ENCODE peak calls at places on chromosomes 5 and 9, in nine cellular contexts. J is heart left ventricle, Y is tibial nerve, C is WERI-Rb-1, Z is mammary epithelial cell, V is AG04450, I is endothelial cell of umbilical vein, M is PC-9, L is BJ. E is an unnamed sample.

GRCh38 chr9:134071149-134071548 is 3.3 kb upstream of the BRD3 start:
- DNase-seq in J (no peak), Y (no peak), C (no peak), Z (no peak), V (no peak), I (no peak), M (no peak), L (no peak), E (no peak)

GRCh38 chr9:124497441-124497840 is 9.8 kb downstream of the NR5A1 start:
- DNase-seq in J (no peak), Y (no peak), C (no peak), Z (no peak), V (no peak), I (no peak), M (no peak), L (no peak), E (no peak)

GRCh38 chr9:112327718-112328450 is 5.5 kb downstream of the PTBP3 start:
- DNase-seq in J (no peak), Y (no peak), C (no peak), Z (peak; percentile 57), V (no peak), I (peak; percentile 46), M (peak; percentile 60), L (no peak), E (no peak)

GRCh38 chr9:136245194-136246150 is at the start of gene QSOX2:
- DNase-seq in J (peak; percentile 89), Y (peak; percentile 81), C (peak; percentile 84), Z (peak; percentile 63), V (peak; percentile 24), I (peak; percentile 42), M (no peak), L (no peak), E (peak; percentile 43)

GRCh38 chr5:136890431-136891148 is 525.2 kb upstream of the TRPC7 start:
- DNase-seq in J (no peak), Y (no peak), C (no peak), Z (no peak), V (no peak), I (no peak), M (no peak), L (no peak), E (no peak)

GRCh38 chr9:87878930-87879603 is 3.6 kb upstream of the SPATA31E1 start:
- DNase-seq in J (no peak), Y (no peak), C (no peak), Z (peak; percentile 52), V (peak; percentile 55), I (peak; percentile 10), M (peak; percentile 42), L (no peak), E (no peak)

GRCh38 chr5:71924325-71924724 is 182.9 kb upstream of the MAP1B start:
- DNase-seq in J (no peak), Y (no peak), C (no peak), Z (no peak), V (no peak), I (no peak), M (no peak), L (no peak), E (no peak)

GRCh38 chr9:134066923-134067851 is 639 bp downstream of the BRD3 start:
- DNase-seq in J (peak; percentile 45), Y (no peak), C (no peak), Z (peak; percentile 19), V (no peak), I (peak; percentile 10), M (no peak), L (no peak), E (no peak)

GRCh38 chr9:137307255-137308101 is 5.4 kb upstream of the NRARP start:
- DNase-seq in J (no peak), Y (no peak), C (peak; percentile 12), Z (no peak), V (no peak), I (no peak), M (no peak), L (no peak), E (no peak)

GRCh38 chr5:143352691-143353090 is 50.8 kb downstream of the NR3C1 start:
- DNase-seq in J (no peak), Y (no peak), C (no peak), Z (no peak), V (no peak), I (no peak), M (no peak), L (no peak), E (no peak)

GRCh38 chr9:120545691-120546565 is 34.0 kb downstream of the CDK5RAP2 start:
- DNase-seq in J (no peak), Y (no peak), C (no peak), Z (no peak), V (no peak), I (no peak), M (no peak), L (peak; percentile 56), E (no peak)

GRCh38 chr5:145539201-145539600 is 295.9 kb downstream of the PRELID2 start:
- DNase-seq in J (no peak), Y (no peak), C (no peak), Z (no peak), V (no peak), I (no peak), M (no peak), L (no peak), E (no peak)

GRCh38 chr5:39760385-39761198 is 335.8 kb upstream of the DAB2 start:
- DNase-seq in J (peak; percentile 22), Y (peak; percentile 58), C (no peak), Z (peak; percentile 84), V (peak; percentile 80), I (peak; percentile 12), M (no peak), L (peak; percentile 95), E (no peak)

GRCh38 chr9:125845271-125845808 is 98.2 kb downstream of the PBX3 start:
- DNase-seq in J (no peak), Y (no peak), C (no peak), Z (no peak), V (no peak), I (no peak), M (no peak), L (no peak), E (no peak)

GRCh38 chr5:33736510-33736909 is 155.3 kb downstream of the ADAMTS12 start:
- DNase-seq in J (no peak), Y (no peak), C (no peak), Z (peak; percentile 11), V (peak; percentile 75), I (no peak), M (no peak), L (peak; percentile 80), E (no peak)

GRCh38 chr5:107542831-107543231 is 127.9 kb downstream of the EFNA5 start:
- DNase-seq in J (peak; percentile 62), Y (peak; percentile 77), C (no peak), Z (peak; percentile 71), V (peak; percentile 10), I (peak; percentile 76), M (peak; percentile 89), L (no peak), E (peak; percentile 71)

GRCh38 chr5:107541400-107541799 is 129.3 kb downstream of the EFNA5 start:
- DNase-seq in J (no peak), Y (no peak), C (no peak), Z (no peak), V (no peak), I (peak; percentile 34), M (peak; percentile 43), L (no peak), E (no peak)

GRCh38 chr5:107543868-107544267 is 126.9 kb downstream of the EFNA5 start:
- DNase-seq in J (no peak), Y (no peak), C (no peak), Z (no peak), V (no peak), I (no peak), M (no peak), L (no peak), E (no peak)

GRCh38 chr5:107544476-107544875 is 126.3 kb downstream of the EFNA5 start:
- DNase-seq in J (no peak), Y (no peak), C (no peak), Z (no peak), V (no peak), I (no peak), M (no peak), L (no peak), E (no peak)

GRCh38 chr5:107542428-107542827 is 128.3 kb downstream of the EFNA5 start:
- DNase-seq in J (peak; percentile 36), Y (peak; percentile 80), C (no peak), Z (peak; percentile 90), V (no peak), I (peak; percentile 98), M (peak; percentile 97), L (no peak), E (peak; percentile 74)
- H3K4me3 ChIP-seq in J (no peak overlapping the region), Y (peak overlapping the region; percentile 8), C (no peak overlapping the region), Z (no peak overlapping the region), V (no peak overlapping the region), I (no peak overlapping the region), M (peak overlapping the region; percentile 26), L (no peak overlapping the region), E (no peak overlapping the region)

GRCh38 chr9:97749928-97750327 is 52.8 kb upstream of the XPA start:
- DNase-seq in J (no peak), Y (no peak), C (no peak), Z (peak; percentile 25), V (no peak), I (no peak), M (no peak), L (no peak), E (peak; percentile 3)
- TF ChIP-seq CTCF in J (no peak), Y (no peak), C (no peak), Z (peak; percentile 14), V (no peak), I (no peak), M (no peak), L (no peak), E (peak; percentile 40)

GRCh38 chr9:90793729-90794128 is 7.9 kb upstream of the SYK start:
- DNase-seq in J (no peak), Y (no peak), C (no peak), Z (no peak), V (no peak), I (no peak), M (no peak), L (no peak), E (no peak)

GRCh38 chr9:90799271-90799860 is 2.3 kb upstream of the SYK start:
- DNase-seq in J (no peak), Y (no peak), C (no peak), Z (no peak), V (no peak), I (no peak), M (no peak), L (no peak), E (peak; percentile 95)

GRCh38 chr9:90801175-90801506 is 478 bp upstream of the SYK start:
- DNase-seq in J (no peak), Y (no peak), C (peak; percentile 44), Z (no peak), V (no peak), I (no peak), M (no peak), L (no peak), E (no peak)

GRCh38 chr9:90795084-90795483 is 6.5 kb upstream of the SYK start:
- DNase-seq in J (no peak), Y (no peak), C (no peak), Z (no peak), V (no peak), I (no peak), M (peak; percentile 82), L (no peak), E (no peak)

GRCh38 chr9:90795879-90796317 is 5.7 kb upstream of the SYK start:
- DNase-seq in J (no peak), Y (no peak), C (no peak), Z (no peak), V (no peak), I (no peak), M (no peak), L (no peak), E (no peak)
- H3K4me3 ChIP-seq in J (no peak overlapping the region), Y (no peak overlapping the region), C (no peak overlapping the region), Z (no peak overlapping the region), V (no peak overlapping the region), I (no peak overlapping the region), M (no peak overlapping the region), L (no peak overlapping the region), E (no peak overlapping the region)

GRCh38 chr5:43010956-43011355 is 29.2 kb downstream of the ANXA2R start:
- DNase-seq in J (peak; percentile 34), Y (peak; percentile 32), C (no peak), Z (no peak), V (no peak), I (no peak), M (no peak), L (no peak), E (no peak)
- TF ChIP-seq CTCF in J (no peak), Y (no peak), C (no peak), Z (no peak), V (no peak), I (no peak), M (no peak), L (no peak), E (no peak)